ENCODE peak calls at places on chromosomes 4 and X, in ten cellular contexts. One of them, this sample, is unnamed.

GRCh38 chr4:88335092-88335665 is 43.5 kb upstream of the HERC6 start:
- DNase-seq in SK-N-SH: no peak
- DNase-seq in mesendoderm: no peak
- DNase-seq in PC-3: peak; percentile 16
- DNase-seq in aorta: no peak
- DNase-seq in upper lobe of right lung: no peak
- DNase-seq in tibial nerve: no peak
- DNase-seq in A549: no peak
- DNase-seq in GM23248: peak; percentile 64
- DNase-seq in neural progenitor cell: peak; percentile 8
- DNase-seq in this sample: no peak

GRCh38 chr4:175253184-175253902 is 335.2 kb downstream of the ADAM29 start:
- DNase-seq in mesendoderm: peak; percentile 37
- DNase-seq in A549: no peak
- DNase-seq in PC-3: peak; percentile 38
- DNase-seq in tibial nerve: no peak
- DNase-seq in aorta: no peak
- DNase-seq in upper lobe of right lung: no peak
- DNase-seq in SK-N-SH: no peak
- DNase-seq in neural progenitor cell: peak; percentile 15
- DNase-seq in GM23248: peak; percentile 6
- DNase-seq in this sample: no peak

GRCh38 chr4:7910721-7911015 is 29.0 kb downstream of the AFAP1 start:
- DNase-seq in GM23248: no peak
- DNase-seq in aorta: no peak
- DNase-seq in mesendoderm: no peak
- DNase-seq in tibial nerve: no peak
- DNase-seq in neural progenitor cell: no peak
- DNase-seq in SK-N-SH: no peak
- DNase-seq in PC-3: no peak
- DNase-seq in upper lobe of right lung: no peak
- DNase-seq in A549: no peak
- DNase-seq in this sample: no peak

GRCh38 chrX:120761810-120762209 is 113.9 kb downstream of the CT47B1 start:
- DNase-seq in A549: no peak
- DNase-seq in mesendoderm: no peak
- DNase-seq in neural progenitor cell: no peak
- DNase-seq in aorta: no peak
- DNase-seq in tibial nerve: no peak
- DNase-seq in upper lobe of right lung: no peak
- DNase-seq in SK-N-SH: no peak
- DNase-seq in PC-3: peak; percentile 12
- DNase-seq in GM23248: peak; percentile 87
- DNase-seq in this sample: no peak

GRCh38 chr4:47713156-47713834 is 124.6 kb downstream of the CORIN start:
- DNase-seq in neural progenitor cell: no peak
- DNase-seq in mesendoderm: no peak
- DNase-seq in tibial nerve: no peak
- DNase-seq in A549: no peak
- DNase-seq in aorta: no peak
- DNase-seq in upper lobe of right lung: no peak
- DNase-seq in PC-3: no peak
- DNase-seq in GM23248: no peak
- DNase-seq in SK-N-SH: no peak
- DNase-seq in this sample: no peak

GRCh38 chrX:101219116-101219839 is at the start of gene DRP2:
- DNase-seq in PC-3: peak; percentile 37
- DNase-seq in A549: peak; percentile 4
- DNase-seq in upper lobe of right lung: no peak
- DNase-seq in mesendoderm: no peak
- DNase-seq in SK-N-SH: no peak
- DNase-seq in aorta: no peak
- DNase-seq in tibial nerve: no peak
- DNase-seq in neural progenitor cell: peak; percentile 20
- DNase-seq in GM23248: peak; percentile 58
- DNase-seq in this sample: peak; percentile 38

GRCh38 chr4:120144634-120145033 is 78.0 kb upstream of the MAD2L1 start:
- DNase-seq in aorta: no peak
- DNase-seq in SK-N-SH: no peak
- DNase-seq in GM23248: no peak
- DNase-seq in upper lobe of right lung: no peak
- DNase-seq in A549: no peak
- DNase-seq in PC-3: no peak
- DNase-seq in mesendoderm: peak; percentile 13
- DNase-seq in tibial nerve: no peak
- DNase-seq in neural progenitor cell: no peak
- DNase-seq in this sample: no peak

GRCh38 chr4:82748176-82748575 is 50.4 kb downstream of the SCD5 start:
- DNase-seq in aorta: no peak
- DNase-seq in tibial nerve: no peak
- DNase-seq in neural progenitor cell: peak; percentile 25
- DNase-seq in PC-3: no peak
- DNase-seq in A549: no peak
- DNase-seq in SK-N-SH: no peak
- DNase-seq in mesendoderm: no peak
- DNase-seq in upper lobe of right lung: no peak
- DNase-seq in GM23248: no peak
- DNase-seq in this sample: peak; percentile 75

GRCh38 chr4:152997235-152997735 is 61.2 kb downstream of the FHDC1 start:
- DNase-seq in neural progenitor cell: no peak
- DNase-seq in GM23248: no peak
- DNase-seq in upper lobe of right lung: no peak
- DNase-seq in tibial nerve: no peak
- DNase-seq in aorta: no peak
- DNase-seq in SK-N-SH: no peak
- DNase-seq in PC-3: no peak
- DNase-seq in mesendoderm: no peak
- DNase-seq in A549: no peak
- DNase-seq in this sample: no peak

GRCh38 chr4:152996672-152997071 is 60.5 kb downstream of the FHDC1 start:
- DNase-seq in mesendoderm: no peak
- DNase-seq in neural progenitor cell: no peak
- DNase-seq in GM23248: no peak
- DNase-seq in PC-3: no peak
- DNase-seq in A549: no peak
- DNase-seq in SK-N-SH: no peak
- DNase-seq in upper lobe of right lung: no peak
- DNase-seq in tibial nerve: no peak
- DNase-seq in aorta: no peak
- DNase-seq in this sample: no peak

GRCh38 chr4:152998861-152999260 is 62.7 kb downstream of the FHDC1 start:
- DNase-seq in neural progenitor cell: no peak
- DNase-seq in aorta: no peak
- DNase-seq in tibial nerve: no peak
- DNase-seq in mesendoderm: no peak
- DNase-seq in SK-N-SH: no peak
- DNase-seq in upper lobe of right lung: no peak
- DNase-seq in GM23248: no peak
- DNase-seq in PC-3: no peak
- DNase-seq in A549: no peak
- DNase-seq in this sample: no peak

GRCh38 chr4:152999376-153000067 is 63.4 kb downstream of the FHDC1 start:
- DNase-seq in neural progenitor cell: no peak
- DNase-seq in A549: no peak
- DNase-seq in upper lobe of right lung: no peak
- DNase-seq in PC-3: no peak
- DNase-seq in GM23248: no peak
- DNase-seq in SK-N-SH: no peak
- DNase-seq in tibial nerve: no peak
- DNase-seq in mesendoderm: no peak
- DNase-seq in aorta: no peak
- DNase-seq in this sample: peak; percentile 70

GRCh38 chr4:152997771-152998487 is 61.8 kb downstream of the FHDC1 start:
- DNase-seq in GM23248: no peak
- DNase-seq in aorta: no peak
- DNase-seq in A549: no peak
- DNase-seq in tibial nerve: no peak
- DNase-seq in upper lobe of right lung: no peak
- DNase-seq in PC-3: peak; percentile 92
- DNase-seq in mesendoderm: no peak
- DNase-seq in neural progenitor cell: no peak
- DNase-seq in SK-N-SH: no peak
- DNase-seq in this sample: peak; percentile 99
- H3K27ac ChIP-seq in GM23248: no peak overlapping the region
- H3K27ac ChIP-seq in aorta: no peak overlapping the region
- H3K27ac ChIP-seq in A549: no peak overlapping the region
- H3K27ac ChIP-seq in tibial nerve: no peak overlapping the region
- H3K27ac ChIP-seq in upper lobe of right lung: no peak overlapping the region
- H3K27ac ChIP-seq in PC-3: peak overlapping the region; percentile 70
- H3K27ac ChIP-seq in mesendoderm: no peak overlapping the region
- H3K27ac ChIP-seq in neural progenitor cell: no peak overlapping the region
- H3K27ac ChIP-seq in SK-N-SH: no peak overlapping the region
- H3K27ac ChIP-seq in this sample: peak overlapping the region; percentile 92

DNA sequence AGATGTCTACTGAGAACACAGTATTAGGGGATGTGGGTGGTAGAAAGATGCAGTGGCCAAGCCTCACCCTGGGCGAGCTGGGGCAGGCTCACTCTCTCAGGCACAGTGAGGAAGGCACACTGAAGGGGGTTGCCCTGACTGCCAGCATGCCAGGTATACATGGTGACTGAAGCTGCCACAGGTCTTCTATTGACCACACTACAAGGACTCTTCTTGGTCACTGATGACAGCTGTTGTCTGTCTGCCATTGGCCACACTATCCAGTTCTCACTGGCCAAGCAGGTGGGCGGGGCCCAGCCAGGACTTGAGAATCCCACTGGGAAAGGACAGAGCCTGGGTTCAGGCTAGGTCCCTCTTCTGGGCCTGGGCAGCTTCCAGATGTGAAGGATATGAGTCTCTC is 39.7 kb upstream of the TBC1D14 start:
- DNase-seq in neural progenitor cell: no peak
- DNase-seq in aorta: no peak
- DNase-seq in GM23248: no peak
- DNase-seq in A549: no peak
- DNase-seq in tibial nerve: no peak
- DNase-seq in SK-N-SH: no peak
- DNase-seq in mesendoderm: no peak
- DNase-seq in PC-3: peak; percentile 7
- DNase-seq in upper lobe of right lung: no peak
- DNase-seq in this sample: peak; percentile 20
- H3K27ac ChIP-seq in neural progenitor cell: no peak overlapping the region
- H3K27ac ChIP-seq in aorta: no peak overlapping the region
- H3K27ac ChIP-seq in GM23248: no peak overlapping the region
- H3K27ac ChIP-seq in A549: no peak overlapping the region
- H3K27ac ChIP-seq in tibial nerve: no peak overlapping the region
- H3K27ac ChIP-seq in SK-N-SH: no peak overlapping the region
- H3K27ac ChIP-seq in mesendoderm: no peak overlapping the region
- H3K27ac ChIP-seq in PC-3: no peak overlapping the region
- H3K27ac ChIP-seq in upper lobe of right lung: no peak overlapping the region
- H3K27ac ChIP-seq in this sample: no peak overlapping the region

GRCh38 chr4:78651250-78651860 is 99.8 kb downstream of the ANXA3 start:
- DNase-seq in A549: no peak
- DNase-seq in tibial nerve: no peak
- DNase-seq in PC-3: no peak
- DNase-seq in GM23248: no peak
- DNase-seq in SK-N-SH: no peak
- DNase-seq in neural progenitor cell: no peak
- DNase-seq in upper lobe of right lung: no peak
- DNase-seq in aorta: no peak
- DNase-seq in mesendoderm: no peak
- DNase-seq in this sample: no peak

GRCh38 chr4:78654809-78655208 is 103.2 kb downstream of the ANXA3 start:
- DNase-seq in A549: no peak
- DNase-seq in neural progenitor cell: no peak
- DNase-seq in mesendoderm: no peak
- DNase-seq in upper lobe of right lung: no peak
- DNase-seq in GM23248: peak; percentile 72
- DNase-seq in aorta: no peak
- DNase-seq in SK-N-SH: no peak
- DNase-seq in PC-3: no peak
- DNase-seq in tibial nerve: no peak
- DNase-seq in this sample: no peak

GRCh38 chr4:78650106-78651021 is 98.8 kb downstream of the ANXA3 start:
- DNase-seq in aorta: no peak
- DNase-seq in neural progenitor cell: no peak
- DNase-seq in SK-N-SH: no peak
- DNase-seq in PC-3: peak; percentile 89
- DNase-seq in mesendoderm: no peak
- DNase-seq in GM23248: peak; percentile 89
- DNase-seq in A549: no peak
- DNase-seq in upper lobe of right lung: no peak
- DNase-seq in tibial nerve: no peak
- DNase-seq in this sample: peak; percentile 98

GRCh38 chr4:78653655-78654054 is 102.1 kb downstream of the ANXA3 start:
- DNase-seq in A549: no peak
- DNase-seq in upper lobe of right lung: no peak
- DNase-seq in GM23248: peak; percentile 51
- DNase-seq in tibial nerve: no peak
- DNase-seq in mesendoderm: peak; percentile 21
- DNase-seq in neural progenitor cell: no peak
- DNase-seq in aorta: no peak
- DNase-seq in PC-3: no peak
- DNase-seq in SK-N-SH: peak; percentile 38
- DNase-seq in this sample: no peak

GRCh38 chr4:78652282-78652876 is 100.8 kb downstream of the ANXA3 start:
- DNase-seq in A549: no peak
- DNase-seq in upper lobe of right lung: no peak
- DNase-seq in aorta: no peak
- DNase-seq in SK-N-SH: no peak
- DNase-seq in neural progenitor cell: no peak
- DNase-seq in tibial nerve: no peak
- DNase-seq in PC-3: no peak
- DNase-seq in mesendoderm: no peak
- DNase-seq in GM23248: peak; percentile 58
- DNase-seq in this sample: no peak
- H3K27ac ChIP-seq in A549: no peak overlapping the region
- H3K27ac ChIP-seq in upper lobe of right lung: no peak overlapping the region
- H3K27ac ChIP-seq in aorta: no peak overlapping the region
- H3K27ac ChIP-seq in SK-N-SH: no peak overlapping the region
- H3K27ac ChIP-seq in neural progenitor cell: no peak overlapping the region
- H3K27ac ChIP-seq in tibial nerve: peak overlapping the region; percentile 61
- H3K27ac ChIP-seq in PC-3: no peak overlapping the region
- H3K27ac ChIP-seq in mesendoderm: no peak overlapping the region
- H3K27ac ChIP-seq in GM23248: peak overlapping the region; percentile 26
- H3K27ac ChIP-seq in this sample: no peak overlapping the region

GRCh38 chr4:150280975-150281374 is 202.7 kb downstream of the DCLK2 start:
- DNase-seq in aorta: no peak
- DNase-seq in upper lobe of right lung: no peak
- DNase-seq in neural progenitor cell: no peak
- DNase-seq in PC-3: no peak
- DNase-seq in GM23248: no peak
- DNase-seq in A549: no peak
- DNase-seq in SK-N-SH: no peak
- DNase-seq in mesendoderm: no peak
- DNase-seq in tibial nerve: no peak
- DNase-seq in this sample: no peak

GRCh38 chr4:150278206-150278605 is 200.0 kb downstream of the DCLK2 start:
- DNase-seq in neural progenitor cell: peak; percentile 25
- DNase-seq in aorta: no peak
- DNase-seq in mesendoderm: no peak
- DNase-seq in PC-3: no peak
- DNase-seq in GM23248: no peak
- DNase-seq in SK-N-SH: no peak
- DNase-seq in upper lobe of right lung: no peak
- DNase-seq in tibial nerve: no peak
- DNase-seq in A549: no peak
- DNase-seq in this sample: no peak

GRCh38 chr4:150283689-150284088 is 205.4 kb downstream of the DCLK2 start:
- DNase-seq in mesendoderm: no peak
- DNase-seq in upper lobe of right lung: no peak
- DNase-seq in GM23248: peak; percentile 89
- DNase-seq in aorta: no peak
- DNase-seq in SK-N-SH: peak; percentile 30
- DNase-seq in tibial nerve: no peak
- DNase-seq in neural progenitor cell: no peak
- DNase-seq in A549: no peak
- DNase-seq in PC-3: peak; percentile 15
- DNase-seq in this sample: no peak

DNA sequence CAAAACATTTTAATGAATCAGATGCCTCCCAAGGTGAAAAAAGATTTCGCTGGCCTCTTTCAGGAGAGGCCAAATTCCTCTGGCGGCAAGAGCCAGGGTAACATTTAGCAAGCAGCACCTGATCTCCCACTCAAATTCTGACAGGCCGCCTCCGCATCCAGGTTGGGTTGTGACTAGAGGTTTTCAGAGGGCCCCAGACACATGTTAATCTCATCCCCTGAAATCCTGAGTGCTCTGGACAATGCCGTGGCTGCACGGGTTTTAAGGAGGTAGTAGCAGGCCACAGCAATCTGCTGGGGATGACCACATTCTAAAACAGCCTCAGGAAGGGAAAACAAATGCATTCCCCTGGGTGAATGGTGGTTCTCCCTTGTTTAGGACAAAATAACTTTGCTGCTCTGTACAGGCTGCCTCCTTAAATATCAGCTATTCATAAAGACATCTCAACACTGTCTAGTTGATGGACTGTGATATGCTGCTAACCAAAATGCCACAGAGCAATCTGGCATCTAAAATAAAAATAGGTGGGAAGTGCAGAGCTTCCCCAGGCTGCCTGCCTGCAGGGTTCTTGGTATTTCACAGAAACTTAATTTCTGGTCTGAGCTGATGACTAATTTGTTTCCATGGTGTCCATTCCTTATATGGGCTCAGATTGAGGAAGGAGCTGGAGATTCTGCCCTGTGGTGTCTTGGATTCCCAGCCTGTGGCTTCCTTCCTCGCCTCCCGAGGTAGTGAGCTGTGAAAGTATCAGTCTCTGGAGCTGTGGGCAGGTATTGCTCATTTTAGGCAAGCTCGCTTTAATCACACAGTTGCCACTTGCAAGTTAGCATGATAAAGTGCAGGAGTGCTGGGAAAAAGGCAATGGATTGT is 202.1 kb downstream of the DCLK2 start:
- DNase-seq in aorta: no peak
- DNase-seq in upper lobe of right lung: no peak
- DNase-seq in tibial nerve: no peak
- DNase-seq in A549: no peak
- DNase-seq in PC-3: peak; percentile 28
- DNase-seq in neural progenitor cell: peak; percentile 28
- DNase-seq in mesendoderm: peak; percentile 66
- DNase-seq in SK-N-SH: no peak
- DNase-seq in GM23248: peak; percentile 92
- DNase-seq in this sample: peak; percentile 74
- H3K27ac ChIP-seq in aorta: no peak overlapping the region
- H3K27ac ChIP-seq in upper lobe of right lung: no peak overlapping the region
- H3K27ac ChIP-seq in tibial nerve: no peak overlapping the region
- H3K27ac ChIP-seq in A549: no peak overlapping the region
- H3K27ac ChIP-seq in PC-3: no peak overlapping the region
- H3K27ac ChIP-seq in neural progenitor cell: peak overlapping the region; percentile 42
- H3K27ac ChIP-seq in mesendoderm: peak overlapping the region; percentile 18
- H3K27ac ChIP-seq in SK-N-SH: peak overlapping the region; percentile 83
- H3K27ac ChIP-seq in GM23248: peak overlapping the region; percentile 72
- H3K27ac ChIP-seq in this sample: peak overlapping the region; percentile 30